ENCODE peak calls at places on chromosomes 6 and 20, in five cellular contexts. Q, V, B, L and M are unnamed samples.

GRCh38 chr6:64777941-64778785 is 928.9 kb downstream of the EYS start:
- DNase-seq in V (no peak), B (no peak), L (no peak), Q (no peak), M (no peak)

GRCh38 chr20:20564279-20564678 is 148.2 kb downstream of the RALGAPA2 start:
- DNase-seq in V (no peak), L (no peak), B (no peak), Q (no peak), M (no peak)

GRCh38 chr20:17501701-17502100 is 29.5 kb downstream of the BFSP1 start:
- DNase-seq in V (no peak), B (no peak), L (no peak), Q (no peak), M (no peak)

GRCh38 chr6:104984831-104985230 is 27.9 kb downstream of the LIN28B start:
- DNase-seq in B (no peak), L (no peak), V (no peak), Q (no peak), M (no peak)

GRCh38 chr6:2765896-2766766 is 938 bp downstream of the WRNIP1 start:
- DNase-seq in L (no peak), V (peak; percentile 56), B (no peak), Q (peak; percentile 73), M (peak; percentile 53)

GRCh38 chr20:57092112-57092899 is 174.1 kb downstream of the BMP7 start:
- DNase-seq in B (peak; percentile 48), V (peak; percentile 51), L (peak; percentile 2), Q (peak; percentile 73), M (peak; percentile 64)

GRCh38 chr6:41655706-41656668 is 17.7 kb downstream of the MDFI start:
- DNase-seq in V (no peak), L (no peak), Q (no peak), B (no peak), M (no peak)

GRCh38 chr6:110814488-110815259 is 595 bp downstream of the CDK19 start:
- DNase-seq in V (peak; percentile 61), B (no peak), L (no peak), Q (peak; percentile 67), M (peak; percentile 63)

GRCh38 chr6:33860006-33860405 is 56.2 kb upstream of the MLN start:
- DNase-seq in Q (no peak), L (no peak), B (no peak), V (no peak), M (no peak)

GRCh38 chr20:44800398-44801046 is 9.8 kb downstream of the RIMS4 start:
- DNase-seq in L (no peak), B (peak; percentile 25), Q (peak; percentile 27), V (no peak), M (no peak)

GRCh38 chr6:44966449-44967091 is 361.6 kb upstream of the RUNX2 start:
- DNase-seq in B (peak; percentile 24), Q (peak; percentile 85), L (no peak), V (no peak), M (no peak)

GRCh38 chr6:28282923-28283322 is 1.6 kb downstream of the PGBD1 start:
- DNase-seq in L (no peak), Q (peak; percentile 44), V (no peak), B (no peak), M (no peak)

GRCh38 chr6:79028641-79029314 is 49.3 kb downstream of the PHIP start:
- DNase-seq in V (no peak), L (no peak), B (no peak), Q (no peak), M (no peak)

DNA sequence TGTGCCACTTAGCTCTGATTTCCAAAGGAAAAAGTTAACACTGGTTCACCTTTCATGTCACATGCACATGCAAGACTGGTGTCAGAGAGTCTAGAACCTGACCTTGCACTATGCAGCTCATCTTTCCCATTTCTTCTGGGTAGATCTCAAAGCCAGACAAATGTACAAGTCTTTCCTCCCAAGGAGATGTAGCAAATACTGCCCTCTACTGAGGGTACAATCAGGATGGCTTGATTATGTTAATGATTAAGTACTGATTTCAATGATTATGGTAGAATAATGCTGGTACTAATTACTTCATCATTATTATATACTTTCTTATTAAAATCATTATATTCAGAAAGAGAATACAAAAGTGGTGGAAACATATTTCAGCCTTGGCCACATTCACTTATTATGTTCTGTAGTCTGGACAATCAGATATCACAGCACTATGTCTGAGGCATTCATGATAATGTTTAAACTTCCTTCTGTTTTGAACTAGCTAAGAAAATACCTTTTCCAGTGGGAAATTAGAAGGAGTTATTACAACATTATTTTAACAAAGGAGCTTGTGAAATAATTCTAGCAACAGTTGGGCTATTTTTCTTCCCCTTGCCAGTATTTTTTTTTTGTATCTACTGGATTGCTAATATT is 68.5 kb upstream of the FOXO3 start:
- DNase-seq in L (no peak), B (peak; percentile 25), Q (peak; percentile 41), V (no peak), M (no peak)
- TF ChIP-seq CTCF in L (peak; percentile 45), B (peak; percentile 66), Q (peak; percentile 47), V (peak; percentile 50), M (no peak)

GRCh38 chr6:113317870-113318269 is 539.3 kb upstream of the MARCKS start:
- DNase-seq in L (no peak), V (no peak), Q (no peak), B (no peak), M (no peak)
- TF ChIP-seq EP300 in L (no peak), V (no peak), Q (no peak), B (no peak), M (no peak)

GRCh38 chr6:142551145-142551811 is 249.5 kb downstream of the ADGRG6 start:
- DNase-seq in Q (no peak), L (no peak), B (no peak), V (no peak), M (no peak)
- TF ChIP-seq POLR2AphosphoS5 in Q (no peak), L (no peak), B (no peak), V (no peak), M (no peak)

DNA sequence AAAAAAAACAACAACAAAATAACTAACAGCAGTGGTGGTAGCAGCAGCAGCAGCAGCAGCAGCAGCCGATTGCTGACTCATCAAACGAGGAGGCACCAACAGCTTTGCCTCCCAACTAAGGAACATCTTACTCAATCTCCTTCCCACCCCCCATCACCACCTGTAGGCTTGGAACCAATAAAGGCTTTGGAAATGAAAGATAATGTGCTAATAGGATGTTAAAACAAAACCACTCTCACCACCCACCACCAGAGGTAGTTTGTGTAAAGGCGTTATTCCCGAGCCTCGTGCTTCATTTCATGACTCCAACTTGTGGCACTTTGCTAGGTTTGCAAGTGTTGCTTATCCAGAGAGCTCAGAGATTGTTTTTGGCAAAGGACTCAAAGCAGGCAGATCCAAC is 346.5 kb downstream of the CD83 start:
- DNase-seq in L (no peak), B (no peak), V (no peak), Q (peak; percentile 81), M (no peak)
- TF ChIP-seq CTCF in L (no peak), B (no peak), V (no peak), Q (peak; percentile 43), M (no peak)

GRCh38 chr20:62360854-62361798 is 6.0 kb downstream of the LAMA5 start:
- DNase-seq in V (no peak), Q (no peak), L (no peak), B (no peak), M (no peak)
- TF ChIP-seq EP300 in V (no peak), Q (no peak), L (no peak), B (no peak), M (no peak)

GRCh38 chr20:41476013-41476441 is 109.4 kb upstream of the EMILIN3 start:
- DNase-seq in Q (no peak), V (peak; percentile 16), L (no peak), B (no peak), M (peak; percentile 45)
- TF ChIP-seq POLR2AphosphoS5 in Q (no peak), V (no peak), L (no peak), B (no peak), M (peak; percentile 27)

GRCh38 chr6:26215200-26216014 is 128.2 kb downstream of the HFE start:
- DNase-seq in L (no peak), V (no peak), Q (peak; percentile 66), B (peak; percentile 39), M (no peak)
- TF ChIP-seq CTCF in L (no peak), V (no peak), Q (no peak), B (no peak), M (no peak)